ENCODE peak calls at places on chromosomes 3 and 15, in six cellular contexts. S, W, D, V, F and I are unnamed samples.
A peak's percentile ranks its signal among the peaks of the same experiment; 100 is the strongest.

GRCh38 chr3:72683068-72683467 is 165.2 kb downstream of the SHQ1 start:
- DNase-seq in S (peak; percentile 57), W (no peak), D (no peak), V (no peak), F (no peak), I (no peak)

GRCh38 chr15:51332211-51333147 is 5.9 kb downstream of the CYP19A1 start:
- DNase-seq in S (no peak), W (no peak), D (no peak), V (no peak), F (peak; percentile 59), I (no peak)

GRCh38 chr15:59222106-59222505 is 15.5 kb downstream of the LDHAL6B start:
- DNase-seq in S (no peak), W (no peak), D (no peak), V (peak; percentile 5), F (peak; percentile 94), I (no peak)

GRCh38 chr15:91032919-91033803 is 10.8 kb upstream of the VPS33B start:
- DNase-seq in S (peak; percentile 13), W (peak; percentile 90), D (peak; percentile 31), V (no peak), F (peak; percentile 19), I (peak; percentile 94)

GRCh38 chr3:176159796-176160195 is 1037.5 kb downstream of the TBL1XR1 start:
- DNase-seq in S (no peak), W (no peak), D (no peak), V (no peak), F (no peak), I (no peak)

GRCh38 chr3:98930413-98930812 is 28.9 kb upstream of the DCBLD2 start:
- DNase-seq in S (no peak), W (no peak), D (no peak), V (no peak), F (no peak), I (no peak)

GRCh38 chr15:61916104-61916503 is 144.1 kb downstream of the VPS13C start:
- DNase-seq in S (no peak), W (no peak), D (no peak), V (no peak), F (peak; percentile 10), I (no peak)

GRCh38 chr3:195208183-195208582 is 62.8 kb downstream of the XXYLT1 start:
- DNase-seq in S (no peak), W (no peak), D (no peak), V (no peak), F (no peak), I (no peak)

GRCh38 chr15:59360896-59361295 is 11.8 kb downstream of the MYO1E start:
- DNase-seq in S (no peak), W (no peak), D (no peak), V (no peak), F (no peak), I (no peak)

GRCh38 chr3:52310861-52311566 is 5.1 kb upstream of the DNAH1 start:
- DNase-seq in S (no peak), W (no peak), D (peak; percentile 16), V (no peak), F (peak; percentile 63), I (no peak)